ENCODE peak calls at places on chromosomes 5 and 9, in four cellular contexts. T is H1, B is GM23248, P is PC-3. S is an unnamed sample.

GRCh38 chr9:25225938-25226760 is 452.1 kb downstream of the TUSC1 start:
- DNase-seq in P (no peak), B (no peak), T (no peak), S (no peak)

GRCh38 chr9:69035438-69036316 is at the start of gene FXN:
- DNase-seq in P (peak; percentile 75), T (peak; percentile 91), B (peak; percentile 89), S (peak; percentile 5)

GRCh38 chr5:161549106-161549505 is 2.6 kb upstream of the GABRB2 start:
- DNase-seq in T (no peak), P (no peak), B (peak; percentile 16), S (no peak)

GRCh38 chr5:61732796-61733195 is 400.7 kb downstream of the ZSWIM6 start:
- DNase-seq in B (no peak), T (no peak), P (no peak), S (no peak)

GRCh38 chr9:130042931-130043653 is at the start of gene FNBP1:
- DNase-seq in T (peak; percentile 85), P (peak; percentile 68), B (peak; percentile 90), S (no peak)

GRCh38 chr9:73269430-73270101 is 117.9 kb downstream of the ANXA1 start:
- DNase-seq in B (peak; percentile 21), T (no peak), P (peak; percentile 38), S (no peak)

GRCh38 chr5:66472010-66472409 is 124.2 kb upstream of the MAST4 start:
- DNase-seq in B (no peak), P (no peak), T (no peak), S (no peak)

GRCh38 chr5:16666861-16667481 is 50.2 kb upstream of the RETREG1 start:
- DNase-seq in T (no peak), B (peak; percentile 29), P (peak; percentile 50), S (no peak)

GRCh38 chr5:8788246-8788645 is 757.6 kb downstream of the SEMA5A start:
- DNase-seq in B (no peak), T (no peak), P (no peak), S (no peak)

DNA sequence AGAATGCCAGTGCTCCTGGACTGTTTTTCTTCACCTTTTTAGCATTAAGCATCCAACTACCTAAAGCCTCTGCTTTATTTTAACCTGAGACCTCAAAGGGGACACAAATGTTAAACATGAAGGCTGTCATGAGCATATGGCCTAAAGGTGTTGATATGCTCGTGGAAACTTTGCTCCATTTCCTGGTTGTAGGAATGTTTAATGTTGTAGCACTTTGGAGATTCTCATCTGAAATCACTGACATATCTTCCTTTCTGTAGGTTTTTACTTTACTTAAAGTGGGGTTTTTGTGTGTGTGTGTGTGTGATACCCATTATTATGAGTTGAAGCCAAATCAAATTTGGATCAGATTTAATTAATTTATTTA is 37.0 kb downstream of the HABP4 start:
- DNase-seq in P (no peak), T (no peak), B (no peak), S (no peak)
- H3K4me3 ChIP-seq in P (no peak overlapping the region), T (no peak overlapping the region), B (no peak overlapping the region), S (no peak overlapping the region)

DNA sequence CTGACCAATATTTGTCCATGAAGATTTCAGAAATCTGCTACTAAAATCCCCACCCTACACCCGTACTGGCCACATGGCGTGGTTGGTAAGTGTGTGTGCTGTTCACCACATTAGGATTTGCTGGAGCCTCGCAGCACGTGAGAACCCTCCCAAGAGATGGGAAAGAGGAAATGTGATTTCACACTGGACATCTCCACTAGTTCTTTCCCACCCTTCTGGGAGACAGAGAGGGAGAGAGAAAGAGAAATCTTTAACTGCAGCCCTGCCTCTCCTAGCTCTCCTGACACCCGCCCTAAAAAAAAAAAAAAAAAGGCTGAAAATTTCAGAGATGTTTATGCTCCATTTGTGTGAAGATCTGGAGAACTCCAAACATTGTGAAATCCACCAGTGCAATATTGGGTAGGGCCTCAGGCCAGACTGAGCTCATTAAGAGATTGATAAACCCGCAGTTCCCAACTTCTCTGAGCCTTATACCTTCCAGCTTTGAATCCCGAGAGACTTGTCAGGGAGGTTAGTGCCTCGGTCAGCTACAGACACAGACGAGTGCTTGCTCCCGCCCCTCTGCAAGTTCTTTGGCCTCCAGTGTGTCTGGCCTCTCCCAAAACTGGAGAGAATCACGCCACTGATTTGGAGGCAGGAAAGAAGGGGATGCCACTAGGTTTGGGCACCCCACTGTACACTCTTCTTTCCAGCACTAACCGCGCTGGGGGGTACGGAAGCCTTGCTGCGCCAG is 1.9 kb downstream of the SPRY4 start:
- DNase-seq in T (no peak), P (peak; percentile 20), B (peak; percentile 66), S (no peak)
- H3K9ac ChIP-seq in T (no peak overlapping the region), P (peak overlapping the region; percentile 99), B (peak overlapping the region; percentile 93), S (peak overlapping the region; percentile 91)

GRCh38 chr5:141904551-141904950 is 19.1 kb upstream of the DELE1 start:
- DNase-seq in T (no peak), B (no peak), P (no peak), S (no peak)
- H3K4me3 ChIP-seq in T (no peak overlapping the region), B (no peak overlapping the region), P (no peak overlapping the region), S (no peak overlapping the region)

GRCh38 chr9:32331240-32331639 is 53.2 kb upstream of the ACO1 start:
- DNase-seq in B (no peak), P (no peak), T (no peak), S (no peak)
- H3K9ac ChIP-seq in B (no peak overlapping the region), P (no peak overlapping the region), T (no peak overlapping the region), S (no peak overlapping the region)

GRCh38 chr5:50724-51499 is 41.1 kb upstream of the PLEKHG4B start:
- DNase-seq in P (no peak), B (no peak), T (peak; percentile 54), S (no peak)
- H3K4me3 ChIP-seq in P (no peak overlapping the region), B (no peak overlapping the region), T (peak overlapping the region; percentile 23), S (no peak overlapping the region)

DNA sequence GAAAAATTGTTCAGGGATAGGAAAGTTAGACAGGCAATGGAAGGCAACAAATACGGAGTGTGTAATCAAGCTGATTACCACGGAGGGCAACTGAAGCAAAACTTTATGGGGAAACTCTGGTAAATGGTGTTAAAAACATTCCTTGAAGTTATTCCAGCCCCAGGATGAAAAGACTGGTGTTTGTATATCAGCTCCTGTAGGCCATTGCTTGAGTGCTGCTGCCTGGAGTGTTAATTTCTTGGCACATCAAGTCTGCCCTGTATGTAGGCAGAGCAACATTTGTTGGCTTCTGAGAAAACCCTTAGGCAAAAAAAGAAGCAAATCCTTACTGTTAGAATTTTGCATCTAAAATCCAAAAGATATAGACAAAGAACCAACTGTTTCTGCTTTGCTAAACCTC is 686.5 kb upstream of the ACO1 start:
- DNase-seq in T (no peak), P (no peak), B (no peak), S (no peak)
- H3K9ac ChIP-seq in T (no peak overlapping the region), P (no peak overlapping the region), B (no peak overlapping the region), S (no peak overlapping the region)

S was measured in keratinocyte.